ENCODE peak calls at places on chromosome 19, in ten cellular contexts. C is stimulated activated CD4-positive, alpha-beta T cell treated with anti-CD3 and anti-CD28 coated beads, TNF-alpha, amount 100 ng/mL, for 4 hours; D is MV-4-11; T is HS-5; W is activated naive CD4-positive, alpha-beta T cell; H is IMR-90; Y is naive B cell; X is spleen; Q is activated CD4-positive, alpha-beta T cell treated with anti-CD3 and anti-CD28 coated beads for 4 hours; O is astrocyte of the cerebellum. J is an unnamed sample.

GRCh38 chr19:35901854-35902661 is at the start of gene HCST:
- DNase-seq in W (peak), T (peak), X (peak), Y (peak), D (peak), C (no peak), Q (peak), H (peak), O (no peak), J (peak)

GRCh38 chr19:1495051-1495798 is 4.2 kb downstream of the REEP6 start:
- DNase-seq in C (no peak), H (no peak), O (no peak), D (no peak), Y (no peak), T (no peak), W (no peak), X (no peak), Q (no peak), J (no peak)

GRCh38 chr19:38210458-38210987 is 13.5 kb downstream of the DPF1 start:
- DNase-seq in D (no peak), X (no peak), T (no peak), Q (no peak), Y (no peak), H (peak), O (no peak), W (no peak), C (no peak), J (no peak)

GRCh38 chr19:21322528-21322927 is 6.7 kb downstream of the ZNF708 start:
- DNase-seq in H (no peak), C (no peak), X (no peak), W (no peak), T (no peak), O (no peak), Y (no peak), Q (no peak), D (no peak), J (no peak)

GRCh38 chr19:53892981-53893325 is 11.0 kb downstream of the PRKCG start:
- DNase-seq in X (no peak), C (no peak), H (no peak), Y (no peak), W (no peak), D (no peak), T (no peak), Q (no peak), O (no peak), J (no peak)

GRCh38 chr19:17973759-17974158 is 6.9 kb downstream of the KCNN1 start:
- DNase-seq in T (no peak), D (no peak), O (no peak), W (no peak), C (no peak), Q (no peak), H (no peak), X (no peak), Y (no peak), J (no peak)

GRCh38 chr19:2042485-2043268 is 8.4 kb downstream of the MKNK2 start:
- DNase-seq in Q (no peak), W (no peak), H (no peak), O (no peak), X (peak), Y (no peak), C (no peak), D (no peak), T (no peak), J (peak)

GRCh38 chr19:6423499-6424189 is 967 bp downstream of the KHSRP start:
- DNase-seq in T (peak), Q (no peak), X (peak), W (no peak), O (no peak), H (peak), C (no peak), D (no peak), Y (no peak), J (no peak)

GRCh38 chr19:6086081-6086858 is 24.0 kb downstream of the RFX2 start:
- DNase-seq in T (no peak), H (peak), X (no peak), C (no peak), Q (no peak), W (no peak), O (no peak), D (no peak), Y (no peak), J (no peak)

GRCh38 chr19:5960005-5961001 is 17.6 kb downstream of the RANBP3 start:
- DNase-seq in T (no peak), W (no peak), H (no peak), Y (no peak), Q (no peak), D (no peak), C (no peak), X (no peak), O (no peak), J (no peak)

GRCh38 chr19:17553256-17553655 is 2.2 kb upstream of the COLGALT1 start:
- DNase-seq in D (peak), O (peak), X (no peak), Y (no peak), W (no peak), H (peak), Q (no peak), T (peak), C (no peak), J (no peak)

GRCh38 chr19:44003461-44004134 is 841 bp downstream of the ZNF230 start:
- DNase-seq in Q (no peak), X (peak), Y (no peak), W (no peak), O (no peak), T (no peak), D (peak), H (no peak), C (no peak), J (peak)

GRCh38 chr19:38781058-38781457 is 7.7 kb upstream of the LGALS7 start:
- DNase-seq in O (no peak), H (no peak), T (no peak), Q (no peak), Y (no peak), D (no peak), W (no peak), C (no peak), X (no peak), J (no peak)

GRCh38 chr19:23071087-23071511 is 45.7 kb upstream of the ZNF730 start:
- DNase-seq in Y (no peak), X (no peak), W (no peak), D (no peak), H (peak), C (no peak), Q (no peak), T (no peak), O (no peak), J (peak)